ENCODE peak calls at places on chromosomes 3 and 15, in seven cellular contexts. P, G, I, W, A, N and V are unnamed samples.

GRCh38 chr15:45110256-45110820 is 3.6 kb downstream of the DUOX2 start:
- DNase-seq in I (no peak), A (no peak), N (no peak), W (no peak), G (no peak), P (no peak), V (no peak)

GRCh38 chr3:48596157-48596556 is 1.0 kb upstream of the COL7A1 start:
- DNase-seq in W (no peak), P (no peak), G (no peak), N (no peak), A (no peak), I (no peak), V (no peak)

GRCh38 chr3:16474304-16474703 is 39.2 kb downstream of the RFTN1 start:
- DNase-seq in N (no peak), A (no peak), W (no peak), P (no peak), G (no peak), I (no peak), V (no peak)

GRCh38 chr3:162973518-162973917 is 1476.9 kb downstream of the OTOL1 start:
- DNase-seq in W (no peak), P (no peak), G (no peak), I (no peak), A (no peak), N (no peak), V (no peak)

GRCh38 chr3:146469206-146470017 is at the start of gene PLSCR2:
- DNase-seq in N (peak), I (peak), A (no peak), P (peak), W (peak), G (peak), V (no peak)

GRCh38 chr3:46380471-46381215 is 9.9 kb downstream of the CCR5 start:
- DNase-seq in G (no peak), I (peak), A (no peak), W (no peak), P (no peak), N (no peak), V (no peak)

GRCh38 chr3:17505856-17506255 is 236.6 kb downstream of the TBC1D5 start:
- DNase-seq in I (no peak), P (no peak), W (no peak), N (no peak), A (no peak), G (no peak), V (no peak)

GRCh38 chr3:1275495-1275894 is 182.7 kb downstream of the CNTN6 start:
- DNase-seq in A (no peak), P (peak), I (no peak), G (no peak), W (no peak), N (no peak), V (peak)

GRCh38 chr3:156614642-156615511 is 59.5 kb upstream of the TIPARP start:
- DNase-seq in A (no peak), G (no peak), I (no peak), W (no peak), P (no peak), N (no peak), V (no peak)

GRCh38 chr3:154844863-154845262 is 235.3 kb upstream of the MME start:
- DNase-seq in P (no peak), N (no peak), A (no peak), I (no peak), W (no peak), G (no peak), V (no peak)

GRCh38 chr3:29513236-29513635 is 232.4 kb downstream of the RBMS3 start:
- DNase-seq in N (no peak), I (no peak), P (no peak), G (no peak), A (no peak), W (no peak), V (no peak)

GRCh38 chr3:10292505-10293419 is at the start of gene GHRL:
- DNase-seq in N (no peak), I (no peak), P (peak), W (no peak), G (no peak), A (no peak), V (no peak)

GRCh38 chr3:13556937-13557336 is 8.0 kb downstream of the FBLN2 start:
- DNase-seq in N (no peak), G (no peak), I (no peak), A (no peak), P (no peak), W (no peak), V (peak)

GRCh38 chr15:54772663-54773062 is 424.1 kb downstream of the RSL24D1 start:
- DNase-seq in G (no peak), I (no peak), A (no peak), P (no peak), N (no peak), W (no peak), V (no peak)

GRCh38 chr3:98599647-98600411 is 6.4 kb upstream of the CPOX start:
- DNase-seq in A (no peak), W (no peak), G (no peak), N (no peak), P (no peak), I (no peak), V (no peak)

GRCh38 chr15:77552066-77552465 is 80.6 kb downstream of the LINGO1 start:
- DNase-seq in W (no peak), P (no peak), I (no peak), A (no peak), G (no peak), N (no peak), V (no peak)

GRCh38 chr15:44033894-44034293 is 161.2 kb downstream of the FRMD5 start:
- DNase-seq in I (no peak), N (no peak), A (peak), W (no peak), P (no peak), G (no peak), V (no peak)

GRCh38 chr3:172561894-172562664 is 38.8 kb upstream of the TNFSF10 start:
- DNase-seq in G (no peak), W (no peak), P (peak), A (no peak), I (no peak), N (no peak), V (no peak)

GRCh38 chr3:129626744-129627349 is 20.4 kb upstream of the PLXND1 start:
- DNase-seq in N (peak), P (peak), A (peak), G (peak), I (peak), W (peak), V (peak)

GRCh38 chr3:136249593-136250225 is 431 bp upstream of the PCCB start:
- DNase-seq in W (no peak), G (no peak), N (no peak), P (no peak), A (no peak), I (no peak), V (no peak)

GRCh38 chr15:96171842-96172241 is 158.7 kb upstream of the NR2F2 start:
- DNase-seq in N (no peak), W (no peak), I (no peak), G (no peak), A (no peak), P (peak), V (peak)

GRCh38 chr3:31439888-31440287 is 92.8 kb upstream of the STT3B start:
- DNase-seq in P (no peak), G (no peak), W (no peak), I (no peak), A (no peak), N (no peak), V (no peak)

GRCh38 chr3:137762674-137763593 is 1.2 kb upstream of the SOX14 start:
- DNase-seq in G (peak), A (no peak), I (no peak), W (no peak), N (no peak), P (no peak), V (no peak)

GRCh38 chr3:71064288-71064975 is 519.1 kb downstream of the FOXP1 start:
- DNase-seq in G (peak), W (peak), A (no peak), I (peak), P (no peak), N (no peak), V (peak)

GRCh38 chr15:44137750-44138149 is 57.3 kb downstream of the FRMD5 start:
- DNase-seq in N (no peak), W (no peak), G (no peak), A (no peak), I (no peak), P (no peak), V (no peak)

GRCh38 chr3:12737319-12737718 is 21.7 kb downstream of the TMEM40 start:
- DNase-seq in A (no peak), P (no peak), G (no peak), I (no peak), W (no peak), N (no peak), V (no peak)

GRCh38 chr3:54578417-54578816 is 349.4 kb downstream of the LRTM1 start:
- DNase-seq in W (no peak), P (peak), N (no peak), G (no peak), A (no peak), I (no peak), V (no peak)

GRCh38 chr3:171535133-171535532 is 74.9 kb upstream of the TNIK start:
- DNase-seq in G (no peak), N (no peak), P (no peak), A (no peak), W (no peak), I (no peak), V (no peak)

GRCh38 chr3:18351069-18351628 is 74.0 kb downstream of the SATB1 start:
- DNase-seq in W (no peak), A (no peak), N (no peak), G (no peak), P (no peak), I (no peak), V (no peak)

DNA sequence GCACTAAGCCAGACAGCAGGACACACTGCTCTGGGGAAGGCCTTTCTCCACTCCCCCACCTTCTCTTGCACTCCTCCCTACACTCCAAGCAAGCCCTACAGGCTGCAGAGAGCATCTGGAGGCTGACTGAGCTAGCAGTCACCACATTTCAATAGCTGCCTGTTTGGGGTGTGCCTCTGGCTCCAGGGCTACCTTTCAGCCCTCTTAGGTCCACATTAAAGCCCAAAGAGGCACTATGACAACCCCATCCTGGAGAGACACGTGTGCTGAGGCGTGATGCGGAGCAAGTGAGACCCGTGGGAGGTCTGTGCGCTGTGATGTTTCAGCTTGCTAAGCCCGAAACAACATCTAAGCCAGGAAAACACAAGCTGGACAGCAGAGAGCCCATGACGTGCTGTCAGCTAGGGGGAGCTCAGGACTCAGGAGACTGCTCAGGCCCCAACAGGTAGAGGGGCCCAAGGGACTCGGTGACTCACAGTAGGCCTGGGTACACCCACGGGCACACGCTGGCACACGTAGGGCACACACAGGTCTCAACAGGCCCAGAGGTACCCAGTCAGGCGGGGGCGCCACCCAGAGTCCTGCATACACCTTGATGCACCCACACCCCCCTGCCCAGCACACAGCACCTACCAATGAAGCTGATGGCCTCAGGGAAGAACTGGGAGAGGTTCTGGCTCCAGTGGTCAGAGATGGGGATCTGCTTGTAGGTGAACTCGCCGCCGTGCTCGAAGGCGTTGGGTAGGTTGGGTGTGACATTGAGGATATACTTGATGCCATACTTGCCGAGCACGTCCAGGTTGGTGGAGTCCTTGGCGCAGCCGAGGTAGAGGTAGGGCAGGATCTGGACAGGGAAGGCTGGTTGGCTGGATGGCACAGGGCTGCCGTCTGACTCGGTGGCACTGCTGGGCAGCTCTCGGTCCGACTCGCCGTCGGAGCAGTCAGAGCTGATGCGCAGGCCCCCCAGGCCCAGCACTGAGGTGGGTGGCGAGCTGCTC is 2.8 kb downstream of the DUSP7 start:
- DNase-seq in I (peak), A (no peak), W (no peak), N (no peak), P (no peak), G (peak), V (no peak)
- TF ChIP-seq CTCF in I (peak), A (peak), W (peak), N (no peak), P (peak), G (no peak), V (no peak)

GRCh38 chr3:119322523-119323400 is 28.6 kb downstream of the ARHGAP31 start:
- DNase-seq in A (peak), G (peak), I (peak), N (peak), W (peak), P (peak), V (peak)
- TF ChIP-seq CTCF in A (peak), G (no peak), I (no peak), N (peak), W (peak), P (peak), V (peak)

GRCh38 chr3:178949896-178950295 is 121.7 kb downstream of the ZMAT3 start:
- DNase-seq in W (no peak), P (no peak), I (no peak), G (no peak), A (no peak), N (no peak), V (no peak)

GRCh38 chr3:178950676-178951075 is 120.9 kb downstream of the ZMAT3 start:
- DNase-seq in P (no peak), N (no peak), W (no peak), I (no peak), G (no peak), A (no peak), V (no peak)

GRCh38 chr3:178948546-178948945 is 123.1 kb downstream of the ZMAT3 start:
- DNase-seq in G (no peak), N (no peak), W (no peak), A (no peak), I (no peak), P (no peak), V (no peak)

GRCh38 chr3:178947738-178948137 is 123.9 kb downstream of the ZMAT3 start:
- DNase-seq in I (no peak), W (no peak), N (no peak), P (no peak), G (no peak), A (no peak), V (no peak)
- TF ChIP-seq CTCF in I (no peak), W (no peak), N (peak), P (peak), G (no peak), A (no peak), V (no peak)

DNA sequence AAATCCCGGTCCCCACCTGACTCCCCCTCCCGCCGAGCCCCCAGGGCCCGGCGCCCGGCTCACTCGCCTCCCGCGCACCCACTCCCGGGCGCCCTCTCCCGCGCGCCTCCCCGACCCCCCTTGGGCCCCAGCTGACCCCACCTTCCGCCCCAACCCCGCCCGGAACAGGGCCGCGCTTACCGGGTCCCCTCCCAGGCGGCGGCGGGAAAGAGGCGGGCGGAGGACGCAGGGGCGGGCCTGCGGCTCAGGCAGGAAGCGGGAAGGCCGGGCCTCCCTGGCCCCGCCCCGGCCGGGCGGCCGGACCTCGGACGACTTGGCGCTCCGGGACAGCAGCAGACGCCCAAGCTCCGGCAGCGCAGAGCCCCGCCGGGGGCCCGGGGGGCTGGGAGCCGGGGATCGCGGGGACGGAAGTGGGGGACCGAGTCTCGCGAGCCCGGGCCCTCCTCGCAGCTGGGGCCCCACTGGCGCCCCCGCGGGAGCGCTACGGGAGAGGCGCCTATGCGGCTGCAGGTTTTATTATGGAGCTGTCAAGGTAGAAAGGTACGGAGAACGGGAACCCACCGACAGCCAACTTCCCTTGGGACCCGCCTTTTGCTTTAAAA is at the start of gene SLC41A3:
- DNase-seq in G (peak), A (peak), P (peak), I (peak), N (peak), W (peak), V (peak)
- TF ChIP-seq CTCF in G (no peak), A (peak), P (peak), I (no peak), N (peak), W (peak), V (no peak)

GRCh38 chr3:141994856-141995255 is 118.4 kb downstream of the ATP1B3 start:
- DNase-seq in P (no peak), W (no peak), N (no peak), A (no peak), I (no peak), G (no peak), V (no peak)

GRCh38 chr3:142003291-142003690 is 126.8 kb downstream of the ATP1B3 start:
- DNase-seq in G (no peak), W (no peak), N (no peak), I (no peak), P (no peak), A (no peak), V (no peak)

GRCh38 chr3:141996437-141996836 is 120.0 kb downstream of the ATP1B3 start:
- DNase-seq in A (no peak), W (no peak), P (no peak), G (no peak), N (no peak), I (no peak), V (no peak)

GRCh38 chr3:142000341-142000870 is 124.0 kb downstream of the ATP1B3 start:
- DNase-seq in A (no peak), I (no peak), P (no peak), N (no peak), W (no peak), G (no peak), V (no peak)

GRCh38 chr3:141998674-141999290 is 122.3 kb downstream of the ATP1B3 start:
- DNase-seq in N (no peak), I (no peak), P (no peak), A (no peak), W (peak), G (no peak), V (no peak)
- TF ChIP-seq CTCF in N (peak), I (no peak), P (peak), A (peak), W (peak), G (no peak), V (no peak)

GRCh38 chr3:170023165-170023564 is 14.6 kb upstream of the GPR160 start:
- DNase-seq in W (no peak), N (no peak), G (no peak), P (peak), I (no peak), A (no peak), V (no peak)

GRCh38 chr3:170024581-170024980 is 13.2 kb upstream of the GPR160 start:
- DNase-seq in A (no peak), P (no peak), G (no peak), W (no peak), I (no peak), N (no peak), V (no peak)

GRCh38 chr3:170021083-170021482 is 16.7 kb upstream of the GPR160 start:
- DNase-seq in I (no peak), G (no peak), N (no peak), P (no peak), A (no peak), W (no peak), V (no peak)
- TF ChIP-seq CTCF in I (no peak), G (no peak), N (peak), P (peak), A (peak), W (no peak), V (no peak)

GRCh38 chr3:112561085-112561692 is 573 bp downstream of the ATG3 start:
- DNase-seq in P (peak), I (peak), G (peak), N (peak), W (peak), A (peak), V (peak)

GRCh38 chr3:112557980-112558379 is 3.8 kb downstream of the ATG3 start:
- DNase-seq in G (no peak), A (no peak), W (no peak), P (no peak), I (no peak), N (no peak), V (no peak)

GRCh38 chr3:112560330-112560729 is 1.4 kb downstream of the ATG3 start:
- DNase-seq in A (no peak), N (no peak), I (no peak), P (no peak), W (no peak), G (no peak), V (no peak)

GRCh38 chr3:112561693-112562529 is at the start of the genes ATG3 and SLC35A5:
- DNase-seq in N (peak), A (peak), P (peak), I (peak), G (peak), W (peak), V (peak)
- TF ChIP-seq CTCF in N (no peak), A (no peak), P (no peak), I (peak), G (no peak), W (no peak), V (no peak)

GRCh38 chr3:72123908-72124441 is 339.0 kb upstream of the PROK2 start:
- DNase-seq in I (peak), A (peak), G (no peak), W (peak), N (peak), P (peak), V (no peak)
- TF ChIP-seq CTCF in I (no peak), A (no peak), G (no peak), W (no peak), N (no peak), P (no peak), V (no peak)

GRCh38 chr15:101251830-101252820 is at the start of gene CHSY1:
- DNase-seq in I (peak), G (peak), P (peak), A (peak), W (peak), N (peak), V (peak)
- TF ChIP-seq CTCF in I (no peak), G (no peak), P (peak), A (no peak), W (peak), N (peak), V (no peak)

DNA sequence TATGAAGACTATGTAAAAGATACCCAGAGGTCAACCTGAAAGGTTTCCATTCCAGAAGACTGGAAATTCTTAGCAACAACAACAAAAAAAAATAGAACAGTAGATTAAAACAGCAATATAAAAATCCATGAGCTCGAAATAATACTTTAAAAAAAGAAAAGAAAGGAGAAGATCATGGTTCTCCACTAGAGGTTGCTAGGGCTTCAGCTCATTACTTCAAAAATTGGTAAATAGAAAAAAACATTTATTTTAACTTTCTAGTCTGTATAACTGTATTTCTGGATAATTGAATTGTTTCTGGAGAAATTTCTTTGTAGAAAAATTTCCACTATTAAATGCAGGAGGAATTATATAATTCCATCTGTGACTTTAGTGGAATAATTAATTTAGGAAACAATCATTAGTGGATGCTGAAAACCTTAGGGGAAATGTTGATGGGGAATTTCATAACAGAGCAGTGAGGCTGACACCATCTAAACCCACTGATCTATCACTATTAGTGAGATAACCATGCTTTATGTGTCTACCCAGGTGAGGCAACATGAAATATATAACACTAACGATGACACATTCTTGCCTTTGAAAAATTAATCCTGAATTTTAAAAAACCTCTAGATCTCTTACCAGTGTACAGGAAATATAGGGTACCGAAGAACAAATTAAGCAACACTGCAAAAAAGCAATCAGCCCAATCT is 62.5 kb upstream of the SNRK start:
- DNase-seq in A (no peak), P (no peak), G (no peak), W (no peak), I (no peak), N (no peak), V (no peak)
- TF ChIP-seq CTCF in A (peak), P (peak), G (no peak), W (no peak), I (no peak), N (peak), V (no peak)